ENCODE peak calls at places on chromosomes 16 and 17, in six cellular contexts. C is thoracic aorta; L is activated naive CD8-positive, alpha-beta T cell treated with anti-CD3 and anti-CD28 coated beads, Interleukin-2, amount 50 U/mL, for 24 hours; X is activated T-cell treated with anti-CD3 and anti-CD28 coated beads, Interleukin-2, amount 50 U/mL, for 4 hours; G is choroid plexus epithelial cell; I is pancreas. O is an unnamed sample.
A peak's percentile ranks its signal among the peaks of the same experiment; 100 is the strongest.

GRCh38 chr17:64377769-64378282 is 12.8 kb downstream of the PECAM1 start:
- DNase-seq in C (no peak), L (no peak), X (no peak), G (peak; percentile 35), I (no peak), O (no peak)

GRCh38 chr17:63675607-63676539 is 24.1 kb downstream of the LIMD2 start:
- DNase-seq in C (peak; percentile 67), L (no peak), X (no peak), G (peak; percentile 91), I (peak; percentile 86), O (no peak)

GRCh38 chr16:1772908-1773702 is at the start of gene MRPS34:
- DNase-seq in C (no peak), L (peak; percentile 86), X (peak; percentile 71), G (peak; percentile 86), I (peak; percentile 80), O (no peak)

GRCh38 chr17:48727415-48728175 is 955 bp downstream of the HOXB13 start:
- DNase-seq in C (no peak), L (no peak), X (no peak), G (no peak), I (no peak), O (no peak)

GRCh38 chr17:57624390-57624789 is 120.7 kb downstream of the CCDC182 start:
- DNase-seq in C (no peak), L (no peak), X (no peak), G (no peak), I (no peak), O (no peak)

GRCh38 chr17:41324180-41325075 is 8.9 kb upstream of the KRTAP17-1 start:
- DNase-seq in C (no peak), L (peak; percentile 13), X (no peak), G (peak; percentile 37), I (no peak), O (no peak)

GRCh38 chr17:60260540-60260939 is 110.8 kb downstream of the CA4 start:
- DNase-seq in C (no peak), L (no peak), X (no peak), G (no peak), I (no peak), O (no peak)

GRCh38 chr17:17598003-17598402 is 6.5 kb upstream of the PEMT start:
- DNase-seq in C (no peak), L (no peak), X (no peak), G (no peak), I (no peak), O (no peak)

GRCh38 chr16:15427648-15428239 is 6.6 kb upstream of the BMERB1 start:
- DNase-seq in C (peak; percentile 24), L (peak; percentile 64), X (peak; percentile 50), G (peak; percentile 94), I (peak; percentile 74), O (no peak)

GRCh38 chr16:17467923-17468540 is 2.7 kb downstream of the XYLT1 start:
- DNase-seq in C (no peak), L (peak; percentile 61), X (no peak), G (peak; percentile 50), I (peak; percentile 52), O (no peak)

GRCh38 chr17:1006054-1006453 is 9.1 kb downstream of the TIMM22 start:
- DNase-seq in C (no peak), L (no peak), X (no peak), G (no peak), I (peak; percentile 58), O (no peak)

GRCh38 chr17:66446419-66446818 is 144.0 kb downstream of the PRKCA start:
- DNase-seq in C (no peak), L (no peak), X (no peak), G (peak; percentile 54), I (no peak), O (no peak)

GRCh38 chr16:54517181-54517580 is 230.6 kb upstream of the IRX3 start:
- DNase-seq in C (no peak), L (no peak), X (no peak), G (no peak), I (no peak), O (no peak)

GRCh38 chr17:74545456-74546230 is at the start of gene CD300C:
- DNase-seq in C (no peak), L (peak; percentile 10), X (no peak), G (no peak), I (no peak), O (no peak)

GRCh38 chr16:24701521-24701951 is 27.9 kb upstream of the TNRC6A start:
- DNase-seq in C (no peak), L (no peak), X (no peak), G (peak; percentile 43), I (no peak), O (no peak)

GRCh38 chr16:25707982-25708583 is 16.3 kb downstream of the HS3ST4 start:
- DNase-seq in C (no peak), L (peak; percentile 15), X (no peak), G (peak; percentile 7), I (peak; percentile 23), O (no peak)

GRCh38 chr16:88966986-88967799 is 9.8 kb downstream of the CBFA2T3 start:
- DNase-seq in C (no peak), L (no peak), X (no peak), G (no peak), I (no peak), O (no peak)

GRCh38 chr16:66247516-66248089 is 118.9 kb upstream of the CDH5 start:
- DNase-seq in C (no peak), L (no peak), X (no peak), G (peak; percentile 58), I (no peak), O (no peak)

GRCh38 chr16:72285728-72286127 is 113.8 kb upstream of the PMFBP1 start:
- DNase-seq in C (no peak), L (no peak), X (no peak), G (peak; percentile 71), I (no peak), O (no peak)

GRCh38 chr17:19249681-19250080 is 12.5 kb downstream of the EPN2 start:
- DNase-seq in C (no peak), L (no peak), X (no peak), G (peak; percentile 50), I (no peak), O (no peak)

GRCh38 chr17:66301864-66302741 is at the start of gene PRKCA:
- DNase-seq in C (peak; percentile 9), L (peak; percentile 76), X (peak; percentile 59), G (peak; percentile 73), I (peak; percentile 70), O (no peak)

GRCh38 chr17:561118-561517 is 153.5 kb downstream of the VPS53 start:
- DNase-seq in C (no peak), L (no peak), X (no peak), G (peak; percentile 71), I (no peak), O (no peak)

GRCh38 chr17:40362696-40363479 is 1.6 kb downstream of the GJD3 start:
- DNase-seq in C (no peak), L (peak; percentile 90), X (peak; percentile 75), G (peak; percentile 74), I (peak; percentile 66), O (no peak)

GRCh38 chr17:2172447-2172938 is 117.6 kb downstream of the HIC1 start:
- DNase-seq in C (no peak), L (no peak), X (no peak), G (no peak), I (peak; percentile 57), O (no peak)

GRCh38 chr17:56441331-56441730 is 152.2 kb upstream of the NOG start:
- DNase-seq in C (no peak), L (no peak), X (no peak), G (peak; percentile 27), I (no peak), O (no peak)

GRCh38 chr17:2210726-2211125 is 92.9 kb downstream of the SMG6 start:
- DNase-seq in C (no peak), L (no peak), X (no peak), G (no peak), I (no peak), O (no peak)

GRCh38 chr16:12225816-12226480 is 249.4 kb downstream of the SNX29 start:
- DNase-seq in C (no peak), L (no peak), X (no peak), G (no peak), I (no peak), O (no peak)

GRCh38 chr17:35244345-35245195 is 1.7 kb downstream of the SLFN5 start:
- DNase-seq in C (peak; percentile 63), L (peak; percentile 91), X (peak; percentile 81), G (peak; percentile 84), I (no peak), O (no peak)

GRCh38 chr16:72013389-72013788 is 4.8 kb downstream of the DHODH start:
- DNase-seq in C (no peak), L (peak; percentile 22), X (no peak), G (peak; percentile 59), I (no peak), O (no peak)

GRCh38 chr16:1979271-1980025 is 1.8 kb downstream of the NOXO1 start:
- DNase-seq in C (no peak), L (peak; percentile 40), X (peak; percentile 55), G (no peak), I (peak; percentile 84), O (no peak)

GRCh38 chr17:41464682-41465081 is 2.5 kb downstream of the KRT32 start:
- DNase-seq in C (peak; percentile 21), L (no peak), X (no peak), G (peak; percentile 69), I (peak; percentile 9), O (no peak)

GRCh38 chr17:42562845-42563509 is 1.0 kb downstream of the COASY start:
- DNase-seq in C (no peak), L (no peak), X (no peak), G (no peak), I (no peak), O (no peak)

GRCh38 chr16:86044241-86044671 is 145.3 kb downstream of the IRF8 start:
- DNase-seq in C (no peak), L (peak; percentile 74), X (peak; percentile 21), G (peak; percentile 65), I (no peak), O (no peak)

GRCh38 chr17:56292628-56293027 is 139.4 kb downstream of the ANKFN1 start:
- DNase-seq in C (no peak), L (no peak), X (no peak), G (no peak), I (no peak), O (no peak)

GRCh38 chr17:18000044-18000443 is 27.4 kb downstream of the DRC3 start:
- DNase-seq in C (no peak), L (no peak), X (no peak), G (no peak), I (no peak), O (no peak)

GRCh38 chr16:3183445-3184139 is 4.4 kb upstream of the OR1F1 start:
- DNase-seq in C (no peak), L (no peak), X (no peak), G (no peak), I (no peak), O (no peak)

GRCh38 chr17:68455756-68456528 is 1.4 kb downstream of the WIPI1 start:
- DNase-seq in C (no peak), L (no peak), X (no peak), G (peak; percentile 95), I (peak; percentile 42), O (peak; percentile 83)

GRCh38 chr17:32342603-32343325 is 791 bp upstream of the C17orf75 start:
- DNase-seq in C (no peak), L (no peak), X (no peak), G (no peak), I (no peak), O (no peak)

GRCh38 chr17:47905221-47905733 is 9.2 kb downstream of the SP2 start:
- DNase-seq in C (peak; percentile 51), L (no peak), X (no peak), G (peak; percentile 90), I (peak; percentile 39), O (no peak)

O was measured in SIG-M5.